ENCODE peak calls at places on chromosomes 1 and 21, in nine cellular contexts. E is HCT116, A is lung, Z is upper lobe of left lung, T is lower lobe of right lung, J is aorta, X is cardiac muscle cell, L is A549, Q is hepatocyte. P is an unnamed sample. For H3K4me1, the result is how much of the 10 kb centered on the place peaks cover.

GRCh38 chr1:26429741-26430140 is 2.4 kb upstream of the DHDDS start:
- DNase-seq in T (no peak), A (no peak), E (no peak), J (no peak), X (no peak), Z (no peak), Q (no peak), L (no peak), P (no peak)

GRCh38 chr1:950268-950667 is 8.8 kb downstream of the NOC2L start:
- DNase-seq in Z (no peak), Q (no peak), J (no peak), E (no peak), L (no peak), A (no peak), T (no peak), X (no peak), P (no peak)

GRCh38 chr1:214472362-214472761 is 79.0 kb downstream of the PTPN14 start:
- DNase-seq in T (no peak), L (peak), A (no peak), Q (no peak), J (no peak), X (no peak), E (no peak), Z (no peak), P (no peak)

GRCh38 chr21:42590431-42591131 is 62.8 kb upstream of the PDE9A start:
- DNase-seq in J (no peak), L (no peak), X (no peak), T (no peak), Q (no peak), E (no peak), Z (peak), A (no peak), P (peak)

GRCh38 chr1:110239491-110240430 is 29.6 kb downstream of the KCNC4 start:
- DNase-seq in Z (no peak), E (no peak), Q (no peak), T (no peak), A (no peak), J (no peak), X (no peak), L (no peak), P (no peak)

GRCh38 chr1:162612606-162613400 is 19.5 kb upstream of the DDR2 start:
- DNase-seq in T (no peak), J (peak), E (no peak), X (no peak), Z (no peak), Q (no peak), L (no peak), A (peak), P (peak)

GRCh38 chr1:18913065-18913502 is 10.7 kb upstream of the ALDH4A1 start:
- DNase-seq in Z (peak), T (peak), E (peak), X (peak), A (peak), J (peak), Q (peak), L (peak), P (peak)

GRCh38 chr1:184405094-184405493 is 18.3 kb downstream of the C1orf21 start:
- DNase-seq in E (no peak), Q (no peak), T (no peak), A (no peak), X (no peak), J (no peak), Z (no peak), L (no peak), P (no peak)

GRCh38 chr1:18703041-18703621 is 72.5 kb downstream of the PAX7 start:
- DNase-seq in L (peak), E (peak), X (peak), Z (no peak), T (no peak), J (no peak), Q (no peak), A (no peak), P (no peak)

GRCh38 chr1:154759196-154759595 is 110.9 kb downstream of the KCNN3 start:
- DNase-seq in X (no peak), L (no peak), E (no peak), J (no peak), A (no peak), T (no peak), Z (no peak), Q (no peak), P (no peak)

GRCh38 chr1:39269791-39270342 is 65.4 kb downstream of the MACF1 start:
- DNase-seq in Z (no peak), E (no peak), Q (peak), A (no peak), L (peak), J (no peak), T (no peak), X (no peak), P (no peak)

GRCh38 chr1:115280073-115280472 is 58.0 kb downstream of the NGF start:
- DNase-seq in A (no peak), J (no peak), E (no peak), L (no peak), Z (no peak), X (no peak), Q (no peak), T (no peak), P (no peak)

DNA sequence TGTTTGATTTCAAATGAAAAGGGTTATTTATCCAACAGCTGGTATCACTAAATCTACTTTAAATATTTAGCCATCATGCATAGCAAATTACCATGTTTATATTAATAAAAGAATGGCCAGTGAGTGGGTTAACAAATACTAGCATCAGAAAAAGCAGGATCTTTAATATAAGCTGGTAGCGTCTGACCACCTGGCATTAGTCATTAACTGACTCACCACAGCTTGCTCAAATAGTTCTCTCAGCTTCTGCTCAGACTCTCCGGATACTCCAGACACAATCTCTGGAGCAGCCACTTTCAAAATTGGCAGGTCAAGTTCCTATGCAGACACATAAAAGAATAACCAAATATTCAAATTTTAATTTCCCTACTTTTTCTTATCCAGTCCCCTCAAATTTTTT is 29.6 kb downstream of the NVL start:
- DNase-seq in A (no peak), L (peak), Q (no peak), Z (no peak), J (no peak), T (no peak), X (no peak), E (no peak), P (no peak)
- H3K4me3 ChIP-seq in A (no peak), L (no peak), Q (no peak), Z (no peak), J (no peak), T (no peak), X (no peak), E (no peak), P (no peak)

DNA sequence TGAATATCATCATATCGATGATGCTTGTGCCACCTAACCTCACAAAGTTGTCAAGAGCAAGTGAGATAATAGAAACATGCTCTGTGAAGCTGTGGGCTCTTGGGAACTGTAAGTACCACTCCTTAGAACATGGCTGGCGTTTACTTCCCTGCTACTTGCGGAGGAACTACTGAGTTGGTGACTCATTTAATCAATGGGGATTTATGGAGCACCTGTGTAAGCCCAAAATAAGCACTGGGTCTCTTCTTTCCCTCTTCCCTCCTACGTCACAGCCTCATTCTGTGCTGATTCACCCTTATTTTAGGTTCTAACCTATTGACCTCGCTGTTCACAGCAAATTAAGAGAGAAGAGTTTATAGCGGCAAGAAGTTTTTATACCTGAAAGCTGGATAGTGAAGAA is 52.9 kb downstream of the PRDM2 start:
- DNase-seq in Q (no peak), E (no peak), T (no peak), A (no peak), X (no peak), Z (peak), L (no peak), J (no peak), P (no peak)
- H3K4me1 ChIP-seq in Q (under half), E (under half), T (half or more), A (under half), X (under half), Z (half or more), L (under half), J (under half), P (half or more)

DNA sequence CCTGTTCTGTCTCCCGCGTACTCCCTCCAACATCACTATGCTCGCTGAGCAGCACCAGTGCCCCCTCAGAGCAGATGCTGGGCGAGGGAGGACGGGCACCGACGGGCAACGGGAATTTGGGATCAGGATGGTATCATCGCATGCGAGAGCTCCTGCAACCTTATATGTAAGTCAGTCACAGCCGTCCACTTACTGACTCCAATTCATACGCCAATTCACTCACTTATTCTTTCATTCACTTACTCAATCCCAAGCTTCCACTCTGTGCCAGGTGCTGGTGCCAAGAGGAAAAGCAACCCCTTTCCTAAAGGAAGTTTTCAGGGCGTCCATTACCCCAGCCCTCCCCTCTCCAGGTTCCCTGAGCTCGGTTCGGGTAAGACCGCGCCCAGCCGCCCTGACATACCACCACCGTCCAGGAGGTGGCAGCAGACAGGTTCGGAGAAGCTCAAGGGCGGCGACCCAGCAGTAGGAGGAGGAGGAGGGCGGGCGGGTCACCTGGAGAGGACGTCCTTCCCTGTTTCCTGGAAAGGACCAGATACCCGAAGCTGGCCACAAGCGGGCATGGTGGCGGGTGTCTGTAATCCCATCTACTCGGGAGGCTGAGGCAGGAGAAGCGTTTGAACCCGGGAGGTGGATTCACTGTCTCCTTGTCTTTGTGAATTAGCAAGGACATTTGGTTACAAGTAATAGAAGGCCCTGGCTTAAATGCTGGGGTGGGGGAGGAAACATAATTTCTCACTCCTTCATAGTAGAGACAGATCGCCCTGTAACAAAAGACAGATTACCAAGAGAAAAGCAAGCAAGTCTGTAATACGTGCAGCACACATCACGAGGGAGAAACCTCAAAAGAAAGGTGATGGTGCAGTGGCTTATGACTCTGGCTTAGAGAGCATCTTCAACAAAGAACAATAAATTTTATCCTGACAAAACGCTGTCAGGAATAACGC is 7.6 kb upstream of the IL22RA1 start:
- DNase-seq in X (peak), Z (peak), Q (peak), J (peak), T (peak), L (peak), A (peak), E (peak), P (peak)
- H3K4me3 ChIP-seq in X (peak), Z (no peak), Q (peak), J (no peak), T (peak), L (peak), A (no peak), E (peak), P (peak)

GRCh38 chr1:203643213-203644045 is 16.8 kb downstream of the ATP2B4 start:
- DNase-seq in A (no peak), X (no peak), Q (no peak), Z (no peak), T (no peak), L (no peak), J (peak), E (no peak), P (peak)

GRCh38 chr1:203638914-203639313 is 12.3 kb downstream of the ATP2B4 start:
- DNase-seq in L (no peak), Z (peak), X (no peak), J (no peak), E (no peak), T (no peak), A (peak), Q (no peak), P (peak)

GRCh38 chr1:203638076-203638475 is 11.4 kb downstream of the ATP2B4 start:
- DNase-seq in J (no peak), T (no peak), Q (no peak), L (no peak), X (no peak), Z (no peak), A (no peak), E (no peak), P (no peak)

GRCh38 chr1:203640117-203640516 is 13.5 kb downstream of the ATP2B4 start:
- DNase-seq in Z (no peak), T (no peak), X (no peak), L (no peak), J (no peak), E (no peak), Q (no peak), A (no peak), P (peak)

GRCh38 chr1:203640723-203641523 is 14.3 kb downstream of the ATP2B4 start:
- DNase-seq in L (no peak), E (no peak), T (no peak), Z (no peak), Q (no peak), J (no peak), X (no peak), A (no peak), P (peak)
- H3K4me1 ChIP-seq in L (under half), E (under half), T (half or more), Z (half or more), Q (under half), J (under half), X (under half), A (under half), P (half or more)

GRCh38 chr21:31265293-31265692 is 78.8 kb downstream of the TIAM1 start:
- DNase-seq in L (no peak), T (no peak), E (no peak), J (no peak), Z (no peak), A (no peak), X (no peak), Q (no peak), P (no peak)

GRCh38 chr21:31266241-31266640 is 77.8 kb downstream of the TIAM1 start:
- DNase-seq in Z (no peak), E (no peak), L (no peak), T (no peak), Q (no peak), X (no peak), A (no peak), J (no peak), P (no peak)

GRCh38 chr21:31268090-31268489 is 76.0 kb downstream of the TIAM1 start:
- DNase-seq in J (no peak), Q (no peak), T (no peak), L (no peak), E (no peak), X (no peak), Z (no peak), A (no peak), P (no peak)

GRCh38 chr21:31264574-31264973 is 79.5 kb downstream of the TIAM1 start:
- DNase-seq in Z (no peak), J (no peak), X (no peak), A (no peak), L (no peak), T (no peak), E (no peak), Q (no peak), P (no peak)

GRCh38 chr21:31267644-31268043 is 76.4 kb downstream of the TIAM1 start:
- DNase-seq in X (no peak), A (no peak), Z (no peak), J (no peak), Q (no peak), T (no peak), L (no peak), E (no peak), P (no peak)
- H3K4me3 ChIP-seq in X (no peak), A (no peak), Z (no peak), J (no peak), Q (no peak), T (no peak), L (no peak), E (no peak), P (no peak)